ENCODE peak calls at places on chromosomes 4 and X, in eight cellular contexts. Z, F, P, I, N, T, B and S are unnamed samples.

GRCh38 chrX:130799393-130799792 is 103.6 kb downstream of the ENOX2 start:
- DNase-seq in Z (no peak), F (peak; percentile 56), P (no peak), I (peak; percentile 73), N (no peak), T (peak; percentile 42), B (no peak), S (no peak)

GRCh38 chr4:27861381-27861787 is 1000.7 kb downstream of the STIM2 start:
- DNase-seq in Z (peak; percentile 13), F (peak; percentile 13), P (peak; percentile 9), I (peak; percentile 47), N (no peak), T (no peak), B (no peak), S (no peak)

GRCh38 chrX:129739591-129739990 is 812 bp downstream of the XPNPEP2 start:
- DNase-seq in Z (no peak), F (no peak), P (no peak), I (no peak), N (no peak), T (no peak), B (no peak), S (no peak)

GRCh38 chrX:41369152-41369551 is 35.2 kb downstream of the DDX3X start:
- DNase-seq in Z (no peak), F (no peak), P (no peak), I (no peak), N (no peak), T (no peak), B (no peak), S (no peak)

GRCh38 chr4:171203425-171203824 is 609.8 kb upstream of the GALNTL6 start:
- DNase-seq in Z (no peak), F (peak; percentile 12), P (no peak), I (peak; percentile 91), N (no peak), T (no peak), B (no peak), S (no peak)

GRCh38 chrX:46180258-46180687 is 364.9 kb downstream of the ZNF674 start:
- DNase-seq in Z (peak; percentile 95), F (peak; percentile 98), P (no peak), I (peak; percentile 96), N (no peak), T (no peak), B (no peak), S (no peak)

GRCh38 chrX:154370300-154370881 is 4.0 kb downstream of the FLNA start:
- DNase-seq in Z (no peak), F (no peak), P (no peak), I (no peak), N (no peak), T (peak; percentile 26), B (no peak), S (no peak)

GRCh38 chr4:183557611-183558010 is 52.8 kb downstream of the ING2 start:
- DNase-seq in Z (no peak), F (no peak), P (no peak), I (no peak), N (no peak), T (no peak), B (no peak), S (no peak)

GRCh38 chrX:153736071-153736820 is 11.6 kb downstream of the ABCD1 start:
- DNase-seq in Z (no peak), F (no peak), P (no peak), I (no peak), N (no peak), T (no peak), B (no peak), S (no peak)

GRCh38 chrX:66144258-66144657 is 19.8 kb upstream of the HEPH start:
- DNase-seq in Z (no peak), F (no peak), P (no peak), I (no peak), N (no peak), T (no peak), B (no peak), S (no peak)

GRCh38 chr4:168993724-168994510 is 16.1 kb downstream of the CBR4 start:
- DNase-seq in Z (peak; percentile 84), F (peak; percentile 32), P (no peak), I (no peak), N (no peak), T (no peak), B (no peak), S (no peak)

GRCh38 chr4:152628128-152628527 is 51.7 kb downstream of the TMEM154 start:
- DNase-seq in Z (no peak), F (peak; percentile 69), P (peak; percentile 74), I (no peak), N (no peak), T (no peak), B (no peak), S (peak; percentile 33)

GRCh38 chr4:151599876-151600275 is 160.9 kb downstream of the GATB start:
- DNase-seq in Z (no peak), F (no peak), P (no peak), I (no peak), N (no peak), T (no peak), B (no peak), S (no peak)

GRCh38 chrX:20267924-20268701 is 1.4 kb upstream of the RPS6KA3 start:
- DNase-seq in Z (no peak), F (peak; percentile 31), P (peak; percentile 12), I (no peak), N (no peak), T (peak; percentile 28), B (no peak), S (no peak)

GRCh38 chrX:47191331-47191730 is 2.3 kb upstream of the UBA1 start:
- DNase-seq in Z (no peak), F (no peak), P (no peak), I (no peak), N (peak; percentile 7), T (peak; percentile 9), B (peak; percentile 32), S (no peak)

GRCh38 chr4:7323872-7324650 is 110.7 kb downstream of the PSAPL1 start:
- DNase-seq in Z (no peak), F (no peak), P (no peak), I (peak; percentile 73), N (peak; percentile 8), T (no peak), B (peak; percentile 7), S (peak; percentile 65)

GRCh38 chr4:6568689-6569332 is 6.2 kb upstream of the MAN2B2 start:
- DNase-seq in Z (peak; percentile 82), F (peak; percentile 85), P (no peak), I (peak; percentile 87), N (no peak), T (no peak), B (no peak), S (no peak)

GRCh38 chrX:19513383-19513782 is 1.9 kb downstream of the MAP3K15 start:
- DNase-seq in Z (no peak), F (no peak), P (no peak), I (no peak), N (peak; percentile 23), T (no peak), B (no peak), S (no peak)

GRCh38 chrX:24662344-24662743 is 15.2 kb upstream of the PCYT1B start:
- DNase-seq in Z (no peak), F (no peak), P (no peak), I (no peak), N (no peak), T (no peak), B (no peak), S (no peak)

GRCh38 chrX:28189011-28189410 is 207.8 kb upstream of the DCAF8L1 start:
- DNase-seq in Z (peak; percentile 51), F (peak; percentile 90), P (no peak), I (peak; percentile 58), N (no peak), T (peak; percentile 67), B (no peak), S (no peak)

GRCh38 chr4:11724731-11725130 is 296.0 kb upstream of the HS3ST1 start:
- DNase-seq in Z (no peak), F (peak; percentile 84), P (no peak), I (peak; percentile 70), N (no peak), T (peak; percentile 49), B (no peak), S (no peak)

GRCh38 chr4:75340561-75340960 is 173.6 kb downstream of the RCHY1 start:
- DNase-seq in Z (no peak), F (no peak), P (no peak), I (no peak), N (no peak), T (no peak), B (no peak), S (no peak)

GRCh38 chr4:147157860-147158701 is 212.4 kb upstream of the TTC29 start:
- DNase-seq in Z (no peak), F (peak; percentile 39), P (peak; percentile 4), I (no peak), N (no peak), T (peak; percentile 36), B (no peak), S (no peak)

GRCh38 chr4:64230709-64231310 is 178.4 kb downstream of the TECRL start:
- DNase-seq in Z (no peak), F (peak; percentile 12), P (no peak), I (no peak), N (no peak), T (no peak), B (no peak), S (no peak)

GRCh38 chrX:112799425-112799824 is 41.2 kb downstream of the AMOT start:
- DNase-seq in Z (no peak), F (no peak), P (no peak), I (no peak), N (no peak), T (no peak), B (no peak), S (no peak)

GRCh38 chrX:22323541-22323940 is 50.8 kb downstream of the CBLL2 start:
- DNase-seq in Z (peak; percentile 41), F (peak; percentile 81), P (no peak), I (peak; percentile 83), N (no peak), T (peak; percentile 58), B (no peak), S (no peak)

GRCh38 chrX:53251307-53251706 is 26.3 kb upstream of the KDM5C start:
- DNase-seq in Z (no peak), F (peak; percentile 4), P (no peak), I (no peak), N (no peak), T (no peak), B (no peak), S (no peak)

GRCh38 chr4:153174821-153175567 is 29.2 kb upstream of the TRIM2 start:
- DNase-seq in Z (no peak), F (no peak), P (no peak), I (no peak), N (no peak), T (no peak), B (no peak), S (no peak)

GRCh38 chr4:123588631-123589223 is 192.1 kb downstream of the SPRY1 start:
- DNase-seq in Z (peak; percentile 99), F (peak; percentile 81), P (no peak), I (peak; percentile 69), N (no peak), T (no peak), B (no peak), S (no peak)